ENCODE peak calls at places on chromosomes 3 and 15, in ten cellular contexts. G is ecto neural progenitor cell, Z is psoas muscle, B is ACHN, O is hepatic stellate cell, U is A549, N is anterior cingulate cortex, K is LoVo, D is germinal center, H is renal cortical epithelial cell. A is an unnamed sample.

GRCh38 chr3:176914764-176915163 is 282.5 kb downstream of the TBL1XR1 start:
- DNase-seq in G (no peak), Z (no peak), B (no peak), O (no peak), U (no peak), N (no peak), K (no peak), D (no peak), H (no peak), A (no peak)

GRCh38 chr3:16728762-16729745 is 123.8 kb upstream of the DAZL start:
- DNase-seq in G (no peak), Z (no peak), B (peak; percentile 53), O (peak; percentile 35), U (no peak), N (no peak), K (no peak), D (no peak), H (peak; percentile 73), A (no peak)

GRCh38 chr3:78736863-78737262 is 1030.9 kb downstream of the ROBO1 start:
- DNase-seq in G (no peak), Z (no peak), B (no peak), O (no peak), U (peak; percentile 43), N (no peak), K (no peak), D (no peak), H (peak; percentile 15), A (no peak)

GRCh38 chr3:190709351-190709773 is 153.1 kb downstream of the GMNC start:
- DNase-seq in G (no peak), Z (no peak), B (no peak), O (no peak), U (no peak), N (no peak), K (no peak), D (no peak), H (peak; percentile 86), A (no peak)

GRCh38 chr3:172040976-172041963 is 1.9 kb downstream of the FNDC3B start:
- DNase-seq in G (no peak), Z (no peak), B (peak; percentile 40), O (peak; percentile 52), U (peak; percentile 24), N (no peak), K (peak; percentile 19), D (no peak), H (peak; percentile 65), A (no peak)

GRCh38 chr3:136544532-136544931 is 207.6 kb downstream of the STAG1 start:
- DNase-seq in G (no peak), Z (no peak), B (no peak), O (no peak), U (no peak), N (no peak), K (no peak), D (no peak), H (peak; percentile 28), A (no peak)

GRCh38 chr15:65365229-65365628 is 12.6 kb downstream of the IGDCC3 start:
- DNase-seq in G (no peak), Z (no peak), B (no peak), O (no peak), U (no peak), N (no peak), K (no peak), D (no peak), H (no peak), A (no peak)

GRCh38 chr3:169644750-169645149 is 18.8 kb downstream of the MECOM start:
- DNase-seq in G (no peak), Z (no peak), B (no peak), O (no peak), U (no peak), N (no peak), K (no peak), D (no peak), H (no peak), A (no peak)

GRCh38 chr3:197001106-197001971 is 28.3 kb downstream of the MELTF start:
- DNase-seq in G (no peak), Z (peak; percentile 48), B (no peak), O (no peak), U (no peak), N (no peak), K (no peak), D (no peak), H (no peak), A (no peak)